ENCODE peak calls at places on chromosomes 1 and 21, in nine cellular contexts. One of them, this sample, is unnamed.

GRCh38 chr1:200992382-200993101 is 31.0 kb downstream of the KIF21B start:
- DNase-seq in HFFc6: no peak
- DNase-seq in fibroblast of lung: no peak
- DNase-seq in WTC11: no peak
- DNase-seq in neural progenitor cell: no peak
- DNase-seq in GM23338: no peak
- DNase-seq in fibroblast of the aortic adventitia: no peak
- DNase-seq in body of pancreas: no peak
- DNase-seq in choroid plexus epithelial cell: no peak
- DNase-seq in this sample: no peak

GRCh38 chr1:75996196-75996595 is 64.0 kb upstream of the ASB17 start:
- DNase-seq in HFFc6: peak; percentile 51
- DNase-seq in fibroblast of lung: peak; percentile 24
- DNase-seq in WTC11: no peak
- DNase-seq in neural progenitor cell: no peak
- DNase-seq in GM23338: no peak
- DNase-seq in fibroblast of the aortic adventitia: no peak
- DNase-seq in body of pancreas: no peak
- DNase-seq in choroid plexus epithelial cell: peak; percentile 16
- DNase-seq in this sample: peak; percentile 26

GRCh38 chr1:169043823-169044222 is 62.7 kb upstream of the ATP1B1 start:
- DNase-seq in HFFc6: no peak
- DNase-seq in fibroblast of lung: no peak
- DNase-seq in WTC11: no peak
- DNase-seq in neural progenitor cell: no peak
- DNase-seq in GM23338: no peak
- DNase-seq in fibroblast of the aortic adventitia: no peak
- DNase-seq in body of pancreas: no peak
- DNase-seq in choroid plexus epithelial cell: no peak
- DNase-seq in this sample: no peak

GRCh38 chr1:66752000-66752592 is at the start of gene DYNLT5:
- DNase-seq in HFFc6: peak; percentile 56
- DNase-seq in fibroblast of lung: peak; percentile 59
- DNase-seq in WTC11: peak; percentile 74
- DNase-seq in neural progenitor cell: peak; percentile 77
- DNase-seq in GM23338: peak; percentile 80
- DNase-seq in fibroblast of the aortic adventitia: peak; percentile 31
- DNase-seq in body of pancreas: peak; percentile 35
- DNase-seq in choroid plexus epithelial cell: peak; percentile 50
- DNase-seq in this sample: peak; percentile 2

GRCh38 chr1:109891930-109892329 is 18.7 kb upstream of the CSF1 start:
- DNase-seq in HFFc6: no peak
- DNase-seq in fibroblast of lung: no peak
- DNase-seq in WTC11: no peak
- DNase-seq in neural progenitor cell: no peak
- DNase-seq in GM23338: no peak
- DNase-seq in fibroblast of the aortic adventitia: no peak
- DNase-seq in body of pancreas: no peak
- DNase-seq in choroid plexus epithelial cell: no peak
- DNase-seq in this sample: no peak

GRCh38 chr21:44742418-44743153 is 31.2 kb upstream of the TSPEAR start:
- DNase-seq in HFFc6: peak; percentile 15
- DNase-seq in fibroblast of lung: no peak
- DNase-seq in WTC11: no peak
- DNase-seq in neural progenitor cell: no peak
- DNase-seq in GM23338: no peak
- DNase-seq in fibroblast of the aortic adventitia: peak; percentile 20
- DNase-seq in body of pancreas: no peak
- DNase-seq in choroid plexus epithelial cell: peak; percentile 56
- DNase-seq in this sample: no peak

GRCh38 chr1:76921590-76921989 is 54.3 kb downstream of the ST6GALNAC5 start:
- DNase-seq in HFFc6: no peak
- DNase-seq in fibroblast of lung: no peak
- DNase-seq in WTC11: no peak
- DNase-seq in neural progenitor cell: no peak
- DNase-seq in GM23338: no peak
- DNase-seq in fibroblast of the aortic adventitia: no peak
- DNase-seq in body of pancreas: no peak
- DNase-seq in choroid plexus epithelial cell: no peak
- DNase-seq in this sample: no peak

GRCh38 chr1:63124666-63125191 is 197.6 kb upstream of the FOXD3 start:
- DNase-seq in HFFc6: peak; percentile 69
- DNase-seq in fibroblast of lung: peak; percentile 93
- DNase-seq in WTC11: no peak
- DNase-seq in neural progenitor cell: no peak
- DNase-seq in GM23338: no peak
- DNase-seq in fibroblast of the aortic adventitia: peak; percentile 86
- DNase-seq in body of pancreas: no peak
- DNase-seq in choroid plexus epithelial cell: peak; percentile 93
- DNase-seq in this sample: peak; percentile 89

GRCh38 chr1:153699116-153699515 is 20.6 kb downstream of the NPR1 start:
- DNase-seq in HFFc6: peak; percentile 50
- DNase-seq in fibroblast of lung: peak; percentile 37
- DNase-seq in WTC11: no peak
- DNase-seq in neural progenitor cell: no peak
- DNase-seq in GM23338: no peak
- DNase-seq in fibroblast of the aortic adventitia: peak; percentile 68
- DNase-seq in body of pancreas: no peak
- DNase-seq in choroid plexus epithelial cell: no peak
- DNase-seq in this sample: no peak

GRCh38 chr1:30816211-30817082 is 58.9 kb upstream of the LAPTM5 start:
- DNase-seq in HFFc6: peak; percentile 96
- DNase-seq in fibroblast of lung: peak; percentile 94
- DNase-seq in WTC11: peak; percentile 91
- DNase-seq in neural progenitor cell: peak; percentile 97
- DNase-seq in GM23338: peak; percentile 96
- DNase-seq in fibroblast of the aortic adventitia: peak; percentile 72
- DNase-seq in body of pancreas: peak; percentile 52
- DNase-seq in choroid plexus epithelial cell: peak; percentile 78
- DNase-seq in this sample: peak; percentile 49

GRCh38 chr21:42351626-42352432 is 1.0 kb upstream of the TFF2 start:
- DNase-seq in HFFc6: no peak
- DNase-seq in fibroblast of lung: no peak
- DNase-seq in WTC11: no peak
- DNase-seq in neural progenitor cell: no peak
- DNase-seq in GM23338: no peak
- DNase-seq in fibroblast of the aortic adventitia: no peak
- DNase-seq in body of pancreas: no peak
- DNase-seq in choroid plexus epithelial cell: no peak
- DNase-seq in this sample: no peak

GRCh38 chr1:118618618-118619340 is 369.4 kb downstream of the TBX15 start:
- DNase-seq in HFFc6: no peak
- DNase-seq in fibroblast of lung: no peak
- DNase-seq in WTC11: no peak
- DNase-seq in neural progenitor cell: no peak
- DNase-seq in GM23338: no peak
- DNase-seq in fibroblast of the aortic adventitia: peak; percentile 1
- DNase-seq in body of pancreas: no peak
- DNase-seq in choroid plexus epithelial cell: peak; percentile 22
- DNase-seq in this sample: no peak

DNA sequence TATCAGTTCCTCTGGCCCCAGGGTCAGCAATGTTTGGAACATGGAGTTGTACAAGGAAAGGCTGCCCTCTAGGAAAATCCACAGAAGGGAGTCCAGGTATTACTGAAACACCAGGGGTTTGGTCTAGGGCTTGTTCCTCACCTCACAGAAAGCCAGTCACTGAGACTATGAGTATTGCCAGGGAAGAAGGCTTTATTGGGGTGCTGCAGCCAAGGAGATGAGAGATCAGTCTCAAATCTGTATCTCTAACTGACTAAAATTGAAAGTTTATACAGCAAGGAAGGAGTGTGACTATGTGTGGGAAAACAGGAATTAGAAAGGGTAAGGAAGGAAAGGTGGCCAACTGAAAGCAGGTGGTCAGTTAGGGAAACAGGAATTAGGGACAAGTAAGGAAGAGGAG is 172.3 kb downstream of the LYPLAL1 start:
- DNase-seq in HFFc6: no peak
- DNase-seq in fibroblast of lung: no peak
- DNase-seq in WTC11: no peak
- DNase-seq in neural progenitor cell: no peak
- DNase-seq in GM23338: no peak
- DNase-seq in fibroblast of the aortic adventitia: no peak
- DNase-seq in body of pancreas: no peak
- DNase-seq in choroid plexus epithelial cell: no peak
- DNase-seq in this sample: no peak
- TF ChIP-seq CTCF in HFFc6: no peak
- TF ChIP-seq CTCF in fibroblast of lung: no peak
- TF ChIP-seq CTCF in WTC11: no peak
- TF ChIP-seq CTCF in neural progenitor cell: no peak
- TF ChIP-seq CTCF in GM23338: no peak
- TF ChIP-seq CTCF in fibroblast of the aortic adventitia: no peak
- TF ChIP-seq CTCF in body of pancreas: no peak
- TF ChIP-seq CTCF in choroid plexus epithelial cell: no peak
- TF ChIP-seq CTCF in this sample: no peak

GRCh38 chr1:33497410-33497809 is 25.0 kb downstream of the ZSCAN20 start:
- DNase-seq in HFFc6: no peak
- DNase-seq in fibroblast of lung: no peak
- DNase-seq in WTC11: no peak
- DNase-seq in neural progenitor cell: no peak
- DNase-seq in GM23338: no peak
- DNase-seq in fibroblast of the aortic adventitia: no peak
- DNase-seq in body of pancreas: no peak
- DNase-seq in choroid plexus epithelial cell: no peak
- DNase-seq in this sample: no peak
- TF ChIP-seq CTCF in HFFc6: no peak
- TF ChIP-seq CTCF in fibroblast of lung: no peak
- TF ChIP-seq CTCF in WTC11: no peak
- TF ChIP-seq CTCF in neural progenitor cell: no peak
- TF ChIP-seq CTCF in GM23338: no peak
- TF ChIP-seq CTCF in fibroblast of the aortic adventitia: no peak
- TF ChIP-seq CTCF in body of pancreas: no peak
- TF ChIP-seq CTCF in choroid plexus epithelial cell: no peak
- TF ChIP-seq CTCF in this sample: no peak

GRCh38 chr1:232047473-232047872 is 420.9 kb downstream of the DISC1 start:
- DNase-seq in HFFc6: no peak
- DNase-seq in fibroblast of lung: no peak
- DNase-seq in WTC11: no peak
- DNase-seq in neural progenitor cell: no peak
- DNase-seq in GM23338: peak; percentile 36
- DNase-seq in fibroblast of the aortic adventitia: no peak
- DNase-seq in body of pancreas: no peak
- DNase-seq in choroid plexus epithelial cell: peak; percentile 35
- DNase-seq in this sample: no peak
- TF ChIP-seq CTCF in HFFc6: no peak
- TF ChIP-seq CTCF in fibroblast of lung: no peak
- TF ChIP-seq CTCF in WTC11: no peak
- TF ChIP-seq CTCF in neural progenitor cell: peak; percentile 21
- TF ChIP-seq CTCF in GM23338: peak; percentile 53
- TF ChIP-seq CTCF in fibroblast of the aortic adventitia: no peak
- TF ChIP-seq CTCF in body of pancreas: no peak
- TF ChIP-seq CTCF in choroid plexus epithelial cell: peak; percentile 58
- TF ChIP-seq CTCF in this sample: peak; percentile 28

GRCh38 chr1:25813734-25814471 is 5.9 kb upstream of the MTFR1L start:
- DNase-seq in HFFc6: no peak
- DNase-seq in fibroblast of lung: no peak
- DNase-seq in WTC11: no peak
- DNase-seq in neural progenitor cell: no peak
- DNase-seq in GM23338: no peak
- DNase-seq in fibroblast of the aortic adventitia: no peak
- DNase-seq in body of pancreas: no peak
- DNase-seq in choroid plexus epithelial cell: no peak
- DNase-seq in this sample: no peak
- TF ChIP-seq CTCF in HFFc6: peak; percentile 30
- TF ChIP-seq CTCF in fibroblast of lung: no peak
- TF ChIP-seq CTCF in WTC11: no peak
- TF ChIP-seq CTCF in neural progenitor cell: no peak
- TF ChIP-seq CTCF in GM23338: peak; percentile 30
- TF ChIP-seq CTCF in fibroblast of the aortic adventitia: no peak
- TF ChIP-seq CTCF in body of pancreas: no peak
- TF ChIP-seq CTCF in choroid plexus epithelial cell: peak; percentile 4
- TF ChIP-seq CTCF in this sample: no peak

This sample was measured in astrocyte of the cerebellum.